ENCODE peak calls at places on chromosomes 11 and 22, in five cellular contexts. O is transverse colon, F is stomach, U is brain microvascular endothelial cell, Q is suprapubic skin. N is an unnamed sample.

GRCh38 chr11:94897330-94897768 is 76.0 kb downstream of the CWC15 start:
- DNase-seq in Q (no peak), F (peak; percentile 67), U (peak; percentile 59), O (peak; percentile 47), N (peak; percentile 48)

GRCh38 chr22:31676700-31677099 is 14.7 kb upstream of the PISD start:
- DNase-seq in U (peak; percentile 94), Q (peak; percentile 97), F (peak; percentile 97), O (peak; percentile 97), N (peak; percentile 94)

GRCh38 chr11:119338946-119339580 is 1.6 kb downstream of the C1QTNF5 start:
- DNase-seq in O (no peak), Q (no peak), F (no peak), U (no peak), N (no peak)

GRCh38 chr11:28697920-28698827 is 590.0 kb downstream of the METTL15 start:
- DNase-seq in F (peak; percentile 62), Q (no peak), U (peak; percentile 43), O (peak; percentile 36), N (peak; percentile 41)

GRCh38 chr22:47891609-47892008 is 1129.2 kb downstream of the TBC1D22A start:
- DNase-seq in U (no peak), Q (no peak), F (no peak), O (no peak), N (no peak)

GRCh38 chr11:119684361-119685072 is 44.5 kb downstream of the NECTIN1 start:
- DNase-seq in U (peak; percentile 64), O (no peak), Q (no peak), F (no peak), N (peak; percentile 89)

GRCh38 chr11:47317078-47317828 is 35.2 kb downstream of the MYBPC3 start:
- DNase-seq in O (no peak), Q (no peak), F (no peak), U (no peak), N (no peak)

GRCh38 chr11:47565340-47566165 is at the start of gene PTPMT1:
- DNase-seq in U (peak; percentile 58), F (peak; percentile 77), O (peak; percentile 81), Q (peak; percentile 85), N (peak; percentile 57)

GRCh38 chr11:59557940-59558643 is 46.8 kb downstream of the OR4D9 start:
- DNase-seq in O (no peak), Q (no peak), F (no peak), U (no peak), N (no peak)

GRCh38 chr11:128323381-128323780 is 264.0 kb downstream of the ETS1 start:
- DNase-seq in F (no peak), O (peak; percentile 40), Q (no peak), U (peak; percentile 25), N (no peak)
- TF ChIP-seq CTCF in F (no peak), O (peak; percentile 25), Q (no peak), U (peak; percentile 66), N (no peak)

DNA sequence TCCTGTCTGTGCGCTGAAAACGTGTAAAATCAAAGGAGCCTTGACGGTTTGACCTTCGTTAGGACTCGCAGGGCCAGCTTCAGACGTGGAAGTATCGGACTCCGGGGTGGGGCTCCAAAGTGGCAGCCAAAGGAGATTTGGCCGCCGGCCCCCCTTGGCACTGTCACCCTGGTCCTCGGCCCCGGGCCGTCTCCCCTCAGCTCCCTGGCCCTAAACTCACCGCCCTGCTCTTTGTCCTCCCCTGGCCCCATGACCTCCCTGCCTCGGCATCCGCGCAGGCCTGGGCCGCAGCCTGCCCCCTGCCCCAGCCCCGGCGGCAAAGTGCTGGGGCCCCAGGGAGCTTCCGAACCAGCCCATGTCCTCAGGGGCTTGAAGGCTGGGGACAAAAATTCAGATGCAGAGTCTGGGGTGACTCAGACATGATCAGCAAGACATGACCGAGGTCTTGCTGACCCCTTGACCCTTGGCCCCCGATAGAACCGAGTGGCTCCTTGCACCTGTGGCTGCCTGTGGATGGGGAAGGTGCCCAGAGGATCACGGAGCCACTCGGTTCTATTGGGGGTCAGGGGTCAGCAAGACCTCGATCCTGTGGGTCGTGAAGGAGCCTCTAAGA is 6.9 kb upstream of the PHRF1 start:
- DNase-seq in U (no peak), F (peak; percentile 49), Q (no peak), O (no peak), N (no peak)
- H3K27ac ChIP-seq in U (no peak overlapping the region), F (peak overlapping the region; percentile 89), Q (peak overlapping the region; percentile 91), O (peak overlapping the region; percentile 85), N (peak overlapping the region; percentile 86)

GRCh38 chr11:12121504-12121903 is 11.1 kb downstream of the MICAL2 start:
- DNase-seq in U (no peak), Q (no peak), F (no peak), O (no peak), N (no peak)

GRCh38 chr11:12119502-12119901 is 9.1 kb downstream of the MICAL2 start:
- DNase-seq in F (no peak), O (no peak), U (no peak), Q (no peak), N (no peak)

GRCh38 chr11:12121011-12121410 is 10.6 kb downstream of the MICAL2 start:
- DNase-seq in O (no peak), Q (no peak), F (no peak), U (no peak), N (no peak)

GRCh38 chr11:12118940-12119339 is 8.6 kb downstream of the MICAL2 start:
- DNase-seq in F (no peak), U (no peak), Q (no peak), O (no peak), N (no peak)

GRCh38 chr11:12120031-12121008 is 9.9 kb downstream of the MICAL2 start:
- DNase-seq in O (no peak), U (no peak), Q (no peak), F (no peak), N (no peak)
- TF ChIP-seq CTCF in O (no peak), U (no peak), Q (no peak), F (no peak), N (no peak)

DNA sequence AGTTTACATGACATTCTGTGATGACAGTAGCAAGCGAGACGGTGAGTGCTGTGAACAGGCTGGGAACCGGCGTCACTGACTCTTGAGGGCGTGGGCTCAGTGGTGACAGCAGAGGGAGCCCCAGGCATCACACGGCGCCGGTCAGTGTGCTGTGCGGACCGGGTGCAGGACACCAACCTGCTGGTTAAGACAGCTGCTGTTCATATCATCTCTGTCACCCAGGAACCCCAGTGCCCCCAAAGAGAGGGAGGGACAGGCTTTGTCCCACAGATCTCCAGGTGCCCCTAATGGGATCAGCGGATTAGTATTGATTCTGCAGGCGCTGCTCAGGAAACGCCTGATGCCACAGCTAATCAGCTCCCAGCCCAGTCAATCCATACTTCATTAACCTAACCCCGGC is 18.4 kb downstream of the B3GAT1 start:
- DNase-seq in Q (no peak), O (peak; percentile 33), U (no peak), F (peak; percentile 49), N (no peak)
- H3K27ac ChIP-seq in Q (no peak overlapping the region), O (no peak overlapping the region), U (no peak overlapping the region), F (no peak overlapping the region), N (no peak overlapping the region)

DNA sequence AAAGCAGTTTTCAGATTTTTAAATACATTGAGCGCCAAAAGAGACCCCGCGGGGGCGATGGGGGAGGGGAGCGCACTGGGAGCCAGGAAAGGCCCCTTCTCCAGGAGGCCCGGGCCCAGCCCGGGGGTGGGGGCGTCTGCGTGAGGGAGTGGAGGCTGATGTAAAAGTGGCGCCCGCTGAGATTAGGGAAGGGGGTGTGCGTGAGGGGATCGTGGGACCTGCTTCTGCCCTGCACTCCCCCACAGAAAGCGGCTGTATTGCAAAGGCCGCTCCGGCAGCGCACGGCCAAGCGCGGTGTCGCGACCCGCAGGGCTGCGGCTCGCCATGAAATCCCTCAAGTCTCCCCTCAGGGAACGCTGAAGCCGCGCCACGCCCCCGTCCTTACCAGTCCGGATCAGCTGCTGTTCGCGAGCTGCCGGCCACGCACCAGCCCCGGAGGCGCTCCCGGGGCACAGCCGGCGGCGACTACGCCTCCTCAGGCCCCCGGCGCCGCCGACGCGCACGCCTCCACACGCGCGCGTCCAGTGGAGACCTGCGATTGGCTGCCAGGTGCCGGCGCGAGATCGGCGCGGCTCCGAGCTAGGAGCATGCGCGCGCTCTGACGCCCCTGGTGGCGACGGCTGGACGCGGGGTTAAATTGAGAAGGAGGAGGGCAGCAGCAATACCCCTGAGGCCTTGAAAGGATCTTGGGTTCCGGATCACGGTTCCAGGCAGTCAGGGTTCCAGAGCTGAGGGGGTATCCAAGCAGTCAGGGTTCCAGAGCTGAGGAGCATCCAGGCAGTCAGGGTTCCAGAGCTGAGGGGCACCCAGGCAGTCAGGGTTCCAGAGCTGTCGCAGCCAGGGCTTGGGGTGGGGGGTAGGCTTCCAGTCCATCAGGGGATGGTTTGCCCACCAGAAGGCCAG is at the start of gene ZNF280B:
- DNase-seq in Q (peak; percentile 59), F (peak; percentile 70), O (peak; percentile 79), U (peak; percentile 74), N (peak; percentile 43)
- TF ChIP-seq CTCF in Q (peak; percentile 36), F (no peak), O (peak; percentile 59), U (peak; percentile 76), N (peak; percentile 82)

GRCh38 chr11:128493570-128493965 is 93.8 kb downstream of the ETS1 start:
- DNase-seq in O (no peak), F (no peak), Q (no peak), U (no peak), N (no peak)
- H3K27ac ChIP-seq in O (peak overlapping the region; percentile 63), F (peak overlapping the region; percentile 34), Q (peak overlapping the region; percentile 69), U (peak overlapping the region; percentile 9), N (peak overlapping the region; percentile 70)

GRCh38 chr11:117908261-117908895 is 20.8 kb downstream of the TMPRSS13 start:
- DNase-seq in U (no peak), F (no peak), O (no peak), Q (no peak), N (no peak)
- TF ChIP-seq CTCF in U (no peak), F (no peak), O (no peak), Q (no peak), N (no peak)

DNA sequence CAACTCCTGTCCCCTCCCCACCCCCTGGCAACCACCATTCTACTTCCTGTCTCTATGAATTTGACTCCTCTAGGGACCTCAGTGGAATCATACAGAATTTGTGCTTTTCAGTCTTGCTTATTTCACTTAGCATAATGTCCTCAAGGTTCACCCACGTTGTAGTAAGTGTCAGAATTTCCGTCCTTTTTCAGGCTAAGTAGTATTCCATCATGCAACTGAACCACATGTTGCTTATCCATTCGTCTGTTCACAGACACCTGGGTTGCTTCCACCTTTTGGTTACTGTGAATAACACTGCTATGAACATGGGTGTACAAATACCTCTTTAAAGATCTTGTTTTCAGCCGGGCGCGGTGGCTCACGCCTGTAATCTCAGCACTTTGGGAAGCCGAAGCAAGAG is 16.5 kb downstream of the CELSR1 start:
- DNase-seq in O (no peak), U (no peak), Q (no peak), F (no peak), N (no peak)
- H3K27ac ChIP-seq in O (no peak overlapping the region), U (no peak overlapping the region), Q (no peak overlapping the region), F (no peak overlapping the region), N (no peak overlapping the region)

GRCh38 chr22:23539135-23539838 is 40.8 kb downstream of the IGLL1 start:
- DNase-seq in O (peak; percentile 87), U (peak; percentile 72), F (peak; percentile 83), Q (peak; percentile 79), N (peak; percentile 44)
- TF ChIP-seq CTCF in O (peak; percentile 89), U (peak; percentile 83), F (no peak), Q (peak; percentile 87), N (peak; percentile 94)

GRCh38 chr11:79809487-79809886 is 368.7 kb upstream of the TENM4 start:
- DNase-seq in U (no peak), O (no peak), F (no peak), Q (no peak), N (no peak)

GRCh38 chr11:79807506-79807905 is 366.7 kb upstream of the TENM4 start:
- DNase-seq in Q (no peak), O (no peak), F (no peak), U (no peak), N (peak; percentile 2)
- H3K27ac ChIP-seq in Q (no peak overlapping the region), O (no peak overlapping the region), F (no peak overlapping the region), U (no peak overlapping the region), N (no peak overlapping the region)